ENCODE peak calls at places on chromosomes 12 and 14, in four cellular contexts. One of them, this sample, is unnamed.

GRCh38 chr12:56188786-56189335 is 422 bp downstream of the SMARCC2 start:
- DNase-seq in endodermal cell: peak; percentile 85
- DNase-seq in CD8-positive, alpha-beta T cell: no peak
- DNase-seq in HL-60: no peak
- DNase-seq in this sample: peak; percentile 69

GRCh38 chr12:92740421-92740820 is 37.6 kb downstream of the PLEKHG7 start:
- DNase-seq in HL-60: no peak
- DNase-seq in endodermal cell: no peak
- DNase-seq in CD8-positive, alpha-beta T cell: no peak
- DNase-seq in this sample: no peak

GRCh38 chr12:100554608-100555077 is 18.8 kb upstream of the GAS2L3 start:
- DNase-seq in endodermal cell: peak; percentile 72
- DNase-seq in HL-60: peak; percentile 44
- DNase-seq in CD8-positive, alpha-beta T cell: no peak
- DNase-seq in this sample: peak; percentile 52

GRCh38 chr14:31510222-31510621 is 22.4 kb upstream of the GPR33 start:
- DNase-seq in endodermal cell: no peak
- DNase-seq in CD8-positive, alpha-beta T cell: no peak
- DNase-seq in HL-60: no peak
- DNase-seq in this sample: no peak

GRCh38 chr14:73787760-73788508 is 63.7 kb upstream of the PTGR2 start:
- DNase-seq in CD8-positive, alpha-beta T cell: no peak
- DNase-seq in HL-60: no peak
- DNase-seq in endodermal cell: no peak
- DNase-seq in this sample: no peak

GRCh38 chr14:23079716-23080115 is 15.2 kb downstream of the ACIN1 start:
- DNase-seq in CD8-positive, alpha-beta T cell: no peak
- DNase-seq in endodermal cell: no peak
- DNase-seq in HL-60: no peak
- DNase-seq in this sample: no peak

GRCh38 chr12:131816495-131816894 is 11.7 kb upstream of the MMP17 start:
- DNase-seq in CD8-positive, alpha-beta T cell: no peak
- DNase-seq in HL-60: no peak
- DNase-seq in endodermal cell: no peak
- DNase-seq in this sample: no peak

GRCh38 chr12:119869720-119870119 is 7.4 kb downstream of the CIT start:
- DNase-seq in endodermal cell: peak; percentile 22
- DNase-seq in HL-60: no peak
- DNase-seq in CD8-positive, alpha-beta T cell: no peak
- DNase-seq in this sample: no peak

GRCh38 chr12:21562859-21563258 is 36.8 kb downstream of the SPX start:
- DNase-seq in HL-60: no peak
- DNase-seq in CD8-positive, alpha-beta T cell: no peak
- DNase-seq in endodermal cell: no peak
- DNase-seq in this sample: no peak

GRCh38 chr12:9387450-9387849 is 179.3 kb upstream of the PZP start:
- DNase-seq in CD8-positive, alpha-beta T cell: no peak
- DNase-seq in endodermal cell: no peak
- DNase-seq in HL-60: no peak
- DNase-seq in this sample: no peak

GRCh38 chr12:95787274-95787814 is 3.2 kb downstream of the NTN4 start:
- DNase-seq in endodermal cell: no peak
- DNase-seq in HL-60: no peak
- DNase-seq in CD8-positive, alpha-beta T cell: no peak
- DNase-seq in this sample: no peak

GRCh38 chr14:36747411-36748184 is 85.9 kb downstream of the PAX9 start:
- DNase-seq in endodermal cell: peak; percentile 60
- DNase-seq in HL-60: no peak
- DNase-seq in CD8-positive, alpha-beta T cell: no peak
- DNase-seq in this sample: no peak

GRCh38 chr12:120264511-120265202 is 873 bp downstream of the PXN start:
- DNase-seq in CD8-positive, alpha-beta T cell: peak; percentile 35
- DNase-seq in HL-60: no peak
- DNase-seq in endodermal cell: no peak
- DNase-seq in this sample: no peak

GRCh38 chr14:39034481-39035296 is 68.3 kb downstream of the SEC23A start:
- DNase-seq in CD8-positive, alpha-beta T cell: no peak
- DNase-seq in HL-60: no peak
- DNase-seq in endodermal cell: no peak
- DNase-seq in this sample: no peak

GRCh38 chr14:97602438-97603117 is 805.4 kb downstream of the VRK1 start:
- DNase-seq in CD8-positive, alpha-beta T cell: peak; percentile 90
- DNase-seq in endodermal cell: no peak
- DNase-seq in HL-60: no peak
- DNase-seq in this sample: no peak

GRCh38 chr12:124518051-124518932 is 49.1 kb downstream of the NCOR2 start:
- DNase-seq in endodermal cell: peak; percentile 78
- DNase-seq in HL-60: no peak
- DNase-seq in CD8-positive, alpha-beta T cell: no peak
- DNase-seq in this sample: peak; percentile 94

GRCh38 chr12:4849024-4849594 is 60.6 kb upstream of the KCNA1 start:
- DNase-seq in HL-60: no peak
- DNase-seq in CD8-positive, alpha-beta T cell: no peak
- DNase-seq in endodermal cell: peak; percentile 54
- DNase-seq in this sample: peak; percentile 10

GRCh38 chr12:129298921-129299320 is 445.6 kb downstream of the GLT1D1 start:
- DNase-seq in CD8-positive, alpha-beta T cell: no peak
- DNase-seq in HL-60: no peak
- DNase-seq in endodermal cell: no peak
- DNase-seq in this sample: no peak

GRCh38 chr12:133081408-133081806 is 684 bp downstream of the ZNF140 start:
- DNase-seq in HL-60: peak; percentile 21
- DNase-seq in CD8-positive, alpha-beta T cell: no peak
- DNase-seq in endodermal cell: peak; percentile 56
- DNase-seq in this sample: no peak

GRCh38 chr12:29428630-29429029 is 47.7 kb upstream of the ERGIC2 start:
- DNase-seq in HL-60: peak; percentile 77
- DNase-seq in CD8-positive, alpha-beta T cell: no peak
- DNase-seq in endodermal cell: no peak
- DNase-seq in this sample: no peak

GRCh38 chr12:8493084-8493483 is 20.2 kb upstream of the CLEC4D start:
- DNase-seq in endodermal cell: no peak
- DNase-seq in HL-60: peak; percentile 92
- DNase-seq in CD8-positive, alpha-beta T cell: peak; percentile 47
- DNase-seq in this sample: no peak

GRCh38 chr14:80202888-80203562 is 8.3 kb downstream of the DIO2 start:
- DNase-seq in endodermal cell: peak; percentile 96
- DNase-seq in CD8-positive, alpha-beta T cell: no peak
- DNase-seq in HL-60: peak; percentile 31
- DNase-seq in this sample: no peak

GRCh38 chr14:64195194-64195593 is 99.0 kb downstream of the ESR2 start:
- DNase-seq in HL-60: no peak
- DNase-seq in endodermal cell: no peak
- DNase-seq in CD8-positive, alpha-beta T cell: no peak
- DNase-seq in this sample: no peak

GRCh38 chr14:102419276-102419675 is 56.5 kb downstream of the TECPR2 start:
- DNase-seq in CD8-positive, alpha-beta T cell: no peak
- DNase-seq in HL-60: no peak
- DNase-seq in endodermal cell: no peak
- DNase-seq in this sample: no peak

DNA sequence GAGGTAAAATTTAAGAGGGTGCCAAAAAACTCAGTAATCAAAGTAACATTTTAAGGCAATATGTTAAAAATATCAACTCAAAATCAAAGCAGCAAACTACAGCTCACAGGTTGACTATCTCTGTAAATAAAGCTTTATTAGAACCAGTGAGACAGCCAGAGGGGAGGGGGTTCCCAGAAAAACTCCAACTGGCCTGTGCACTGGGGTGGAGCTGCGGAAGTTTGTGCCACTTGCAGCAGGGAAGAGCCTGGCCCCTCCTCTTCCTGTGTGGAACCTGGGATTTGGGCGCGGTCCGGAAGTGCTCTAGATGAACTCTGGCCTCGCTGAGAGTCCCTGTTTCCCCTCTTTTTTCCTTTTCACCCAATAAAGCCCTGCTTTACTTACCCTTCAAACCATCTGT is 8.1 kb downstream of the STON2 start:
- DNase-seq in endodermal cell: no peak
- DNase-seq in HL-60: no peak
- DNase-seq in CD8-positive, alpha-beta T cell: no peak
- DNase-seq in this sample: no peak
- H3K27ac ChIP-seq in endodermal cell: no peak overlapping the region
- H3K27ac ChIP-seq in HL-60: no peak overlapping the region
- H3K27ac ChIP-seq in CD8-positive, alpha-beta T cell: no peak overlapping the region
- H3K27ac ChIP-seq in this sample: no peak overlapping the region

GRCh38 chr14:99660794-99661193 is 15.9 kb downstream of the HHIPL1 start:
- DNase-seq in HL-60: no peak
- DNase-seq in CD8-positive, alpha-beta T cell: no peak
- DNase-seq in endodermal cell: peak; percentile 80
- DNase-seq in this sample: no peak
- H3K27ac ChIP-seq in HL-60: no peak overlapping the region
- H3K27ac ChIP-seq in CD8-positive, alpha-beta T cell: no peak overlapping the region
- H3K27ac ChIP-seq in endodermal cell: no peak overlapping the region
- H3K27ac ChIP-seq in this sample: no peak overlapping the region

GRCh38 chr14:29810064-29810463 is 117.6 kb downstream of the PRKD1 start:
- DNase-seq in endodermal cell: no peak
- DNase-seq in CD8-positive, alpha-beta T cell: no peak
- DNase-seq in HL-60: no peak
- DNase-seq in this sample: no peak
- H3K27ac ChIP-seq in endodermal cell: no peak overlapping the region
- H3K27ac ChIP-seq in CD8-positive, alpha-beta T cell: no peak overlapping the region
- H3K27ac ChIP-seq in HL-60: no peak overlapping the region
- H3K27ac ChIP-seq in this sample: no peak overlapping the region

GRCh38 chr12:52169886-52170285 is 21.9 kb downstream of the KRT80 start:
- DNase-seq in HL-60: no peak
- DNase-seq in endodermal cell: no peak
- DNase-seq in CD8-positive, alpha-beta T cell: no peak
- DNase-seq in this sample: no peak

GRCh38 chr12:52172956-52173355 is 18.9 kb downstream of the KRT80 start:
- DNase-seq in CD8-positive, alpha-beta T cell: no peak
- DNase-seq in HL-60: no peak
- DNase-seq in endodermal cell: no peak
- DNase-seq in this sample: no peak

GRCh38 chr12:52173526-52173925 is 18.3 kb downstream of the KRT80 start:
- DNase-seq in CD8-positive, alpha-beta T cell: no peak
- DNase-seq in HL-60: no peak
- DNase-seq in endodermal cell: no peak
- DNase-seq in this sample: no peak

GRCh38 chr12:52170827-52171226 is 21.0 kb downstream of the KRT80 start:
- DNase-seq in HL-60: no peak
- DNase-seq in endodermal cell: no peak
- DNase-seq in CD8-positive, alpha-beta T cell: no peak
- DNase-seq in this sample: no peak

DNA sequence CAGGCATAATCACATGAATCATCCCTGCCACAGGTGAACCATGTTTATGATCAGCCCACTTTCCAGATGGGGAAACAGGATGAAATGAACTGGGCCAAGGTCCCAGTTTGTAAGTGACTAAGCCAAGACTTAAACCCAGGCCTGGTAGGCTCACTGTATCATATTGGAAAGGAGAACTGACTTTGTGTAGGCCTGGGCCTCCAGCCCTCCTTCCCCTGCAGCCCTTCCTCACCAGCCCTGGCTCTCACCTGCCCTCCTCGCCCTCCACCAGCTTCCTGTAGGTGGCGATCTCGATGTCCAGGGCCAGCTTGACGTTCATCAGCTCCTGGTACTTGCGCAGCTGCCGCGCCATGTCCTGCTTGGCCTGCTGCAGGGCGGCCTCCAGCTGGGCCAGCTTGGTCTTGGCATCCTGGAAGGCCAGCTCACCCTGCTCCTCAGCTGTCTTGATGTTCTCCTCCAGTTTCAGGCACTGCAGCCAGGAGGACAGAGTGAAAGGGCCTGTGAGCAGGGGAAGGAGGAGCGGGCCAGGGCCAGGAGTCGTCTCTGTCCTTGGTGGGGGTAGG is 19.8 kb downstream of the KRT80 start:
- DNase-seq in endodermal cell: peak; percentile 96
- DNase-seq in HL-60: peak; percentile 63
- DNase-seq in CD8-positive, alpha-beta T cell: no peak
- DNase-seq in this sample: peak; percentile 71
- H3K27ac ChIP-seq in endodermal cell: no peak overlapping the region
- H3K27ac ChIP-seq in HL-60: no peak overlapping the region
- H3K27ac ChIP-seq in CD8-positive, alpha-beta T cell: no peak overlapping the region
- H3K27ac ChIP-seq in this sample: no peak overlapping the region

GRCh38 chr14:69877492-69877891 is 1.7 kb upstream of the SMOC1 start:
- DNase-seq in endodermal cell: no peak
- DNase-seq in HL-60: no peak
- DNase-seq in CD8-positive, alpha-beta T cell: no peak
- DNase-seq in this sample: peak; percentile 37

GRCh38 chr14:69876848-69877306 is 2.3 kb upstream of the SMOC1 start:
- DNase-seq in HL-60: no peak
- DNase-seq in endodermal cell: no peak
- DNase-seq in CD8-positive, alpha-beta T cell: no peak
- DNase-seq in this sample: no peak

GRCh38 chr14:69873877-69874780 is 5.1 kb upstream of the SMOC1 start:
- DNase-seq in HL-60: no peak
- DNase-seq in endodermal cell: no peak
- DNase-seq in CD8-positive, alpha-beta T cell: no peak
- DNase-seq in this sample: no peak

GRCh38 chr14:69878251-69878650 is 965 bp upstream of the SMOC1 start:
- DNase-seq in endodermal cell: no peak
- DNase-seq in CD8-positive, alpha-beta T cell: no peak
- DNase-seq in HL-60: no peak
- DNase-seq in this sample: no peak

DNA sequence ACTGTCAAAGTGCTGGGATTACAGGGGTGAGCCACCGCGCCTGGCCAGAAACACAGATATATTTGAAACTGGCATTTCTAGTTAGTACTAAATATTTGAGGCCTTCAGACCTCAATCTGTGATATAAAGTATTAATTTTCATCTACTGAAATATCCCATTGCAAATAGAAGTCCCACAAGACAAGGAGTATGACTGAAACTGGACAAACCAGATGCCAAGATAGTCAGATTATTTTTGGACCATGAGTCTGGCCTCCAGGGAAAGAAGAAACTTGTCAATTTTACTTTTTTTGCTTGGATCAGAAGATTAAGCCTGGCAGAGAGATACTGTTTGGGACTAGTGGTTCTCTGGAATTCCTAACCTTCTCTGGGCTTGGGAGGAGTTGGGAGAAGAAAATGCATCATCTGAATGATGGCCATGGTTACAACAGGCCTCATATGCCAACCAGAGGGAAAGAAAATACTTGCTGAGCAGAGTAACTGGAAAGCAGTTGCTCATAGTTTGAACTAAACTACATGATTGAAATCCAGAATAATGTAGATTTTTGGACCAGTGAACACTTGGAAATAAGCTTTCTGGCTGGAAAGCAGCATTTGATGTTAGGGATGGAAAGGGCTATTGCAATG is 2.9 kb upstream of the SMOC1 start:
- DNase-seq in CD8-positive, alpha-beta T cell: no peak
- DNase-seq in HL-60: no peak
- DNase-seq in endodermal cell: no peak
- DNase-seq in this sample: no peak
- H3K27ac ChIP-seq in CD8-positive, alpha-beta T cell: no peak overlapping the region
- H3K27ac ChIP-seq in HL-60: no peak overlapping the region
- H3K27ac ChIP-seq in endodermal cell: no peak overlapping the region
- H3K27ac ChIP-seq in this sample: no peak overlapping the region

DNA sequence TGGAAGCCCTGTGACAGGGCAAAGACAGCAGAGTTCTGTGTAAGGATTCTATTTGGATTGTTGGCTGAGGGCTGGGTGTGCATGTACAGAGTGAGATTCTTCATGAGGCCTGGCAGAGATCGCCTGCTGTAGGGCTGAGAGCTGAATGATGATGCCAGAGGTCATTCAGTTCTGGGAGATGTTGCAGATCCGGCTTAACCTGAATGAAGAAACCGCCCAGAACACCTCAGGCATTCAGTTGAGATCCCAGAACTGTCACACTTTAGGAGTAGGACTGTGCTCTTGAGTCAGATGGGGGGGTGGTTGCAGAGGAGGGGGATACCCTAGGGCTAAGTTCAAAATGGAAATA is 5.8 kb upstream of the EVL start:
- DNase-seq in HL-60: no peak
- DNase-seq in endodermal cell: no peak
- DNase-seq in CD8-positive, alpha-beta T cell: no peak
- DNase-seq in this sample: no peak
- H3K27ac ChIP-seq in HL-60: no peak overlapping the region
- H3K27ac ChIP-seq in endodermal cell: no peak overlapping the region
- H3K27ac ChIP-seq in CD8-positive, alpha-beta T cell: no peak overlapping the region
- H3K27ac ChIP-seq in this sample: no peak overlapping the region

This sample was measured in SJCRH30.